ENCODE peak calls at places on chromosomes 12 and 14, in nine cellular contexts. T, D, M, J, X, N, E, G and H are unnamed samples.

GRCh38 chr12:32159925-32160324 is 53.3 kb downstream of the BICD1 start:
- DNase-seq in J (no peak), N (no peak), X (peak), T (no peak), G (no peak), E (no peak), D (no peak), M (no peak), H (peak)

GRCh38 chr14:100741956-100742355 is 15.3 kb downstream of the DLK1 start:
- DNase-seq in D (no peak), E (no peak), G (no peak), X (no peak), J (no peak), T (no peak), M (no peak), N (no peak), H (no peak)

GRCh38 chr12:120350576-120351350 is 18.2 kb downstream of the MSI1 start:
- DNase-seq in J (no peak), T (no peak), G (no peak), N (no peak), D (no peak), X (no peak), E (no peak), M (no peak), H (no peak)

GRCh38 chr12:131045705-131046460 is 92.2 kb downstream of the ADGRD1 start:
- DNase-seq in G (no peak), M (no peak), D (no peak), T (no peak), E (no peak), N (no peak), J (no peak), X (no peak), H (no peak)

GRCh38 chr12:103952497-103952896 is 13.2 kb upstream of the TDG start:
- DNase-seq in X (no peak), D (no peak), N (no peak), G (no peak), M (no peak), T (no peak), E (no peak), J (no peak), H (no peak)

GRCh38 chr12:31887109-31887811 is 72.0 kb upstream of the RESF1 start:
- DNase-seq in X (no peak), D (no peak), M (no peak), J (no peak), N (no peak), T (no peak), E (no peak), G (no peak), H (no peak)

GRCh38 chr14:45610303-45610702 is 357.3 kb upstream of the MIS18BP1 start:
- DNase-seq in D (no peak), G (no peak), E (no peak), J (no peak), N (no peak), X (peak), T (no peak), M (no peak), H (no peak)

GRCh38 chr14:88229428-88229827 is 93.6 kb downstream of the KCNK10 start:
- DNase-seq in J (no peak), T (no peak), N (no peak), M (no peak), D (no peak), X (no peak), E (no peak), G (no peak), H (no peak)

GRCh38 chr12:108666326-108666995 is 32.8 kb upstream of the SELPLG start:
- DNase-seq in D (no peak), T (peak), G (no peak), N (no peak), J (peak), E (no peak), X (peak), M (no peak), H (no peak)

GRCh38 chr12:66768293-66768692 is 89.4 kb upstream of the GRIP1 start:
- DNase-seq in J (no peak), D (no peak), G (no peak), T (peak), E (no peak), N (no peak), X (no peak), M (no peak), H (no peak)

GRCh38 chr14:73909681-73910080 is 23.0 kb downstream of the ZNF410 start:
- DNase-seq in X (peak), M (no peak), G (no peak), E (no peak), J (no peak), T (no peak), D (no peak), N (no peak), H (no peak)

GRCh38 chr14:26917086-26917485 is 319.3 kb upstream of the NOVA1 start:
- DNase-seq in X (peak), N (no peak), J (no peak), T (no peak), G (no peak), M (no peak), E (no peak), D (no peak), H (no peak)

GRCh38 chr14:44620106-44621019 is 113.3 kb upstream of the FSCB start:
- DNase-seq in T (no peak), X (no peak), G (no peak), N (no peak), D (no peak), E (no peak), J (no peak), M (no peak), H (peak)

GRCh38 chr12:81147286-81147919 is 69.5 kb downstream of the ACSS3 start:
- DNase-seq in G (no peak), E (no peak), T (no peak), N (no peak), J (no peak), X (no peak), D (no peak), M (no peak), H (no peak)

GRCh38 chr12:121713257-121714155 is 954 bp downstream of the TMEM120B start:
- DNase-seq in J (no peak), X (peak), M (no peak), N (no peak), E (no peak), D (peak), T (peak), G (no peak), H (no peak)

GRCh38 chr12:92717202-92717601 is 14.4 kb downstream of the PLEKHG7 start:
- DNase-seq in E (no peak), N (no peak), X (peak), T (no peak), G (no peak), M (no peak), J (no peak), D (no peak), H (no peak)

GRCh38 chr12:113061061-113061694 is 4.6 kb downstream of the DTX1 start:
- DNase-seq in X (no peak), M (no peak), G (no peak), E (no peak), J (no peak), T (no peak), N (no peak), D (no peak), H (no peak)

GRCh38 chr12:94795520-94795919 is 145.2 kb upstream of the TMCC3 start:
- DNase-seq in E (no peak), T (no peak), X (peak), G (no peak), J (no peak), M (no peak), D (no peak), N (no peak), H (no peak)

GRCh38 chr12:104292872-104293794 is 10.4 kb upstream of the EID3 start:
- DNase-seq in X (no peak), E (no peak), G (no peak), N (no peak), D (no peak), J (no peak), M (no peak), T (no peak), H (no peak)

GRCh38 chr14:50087350-50088116 is 28.8 kb downstream of the VCPKMT start:
- DNase-seq in J (no peak), X (no peak), M (no peak), E (no peak), D (no peak), T (no peak), G (peak), N (no peak), H (no peak)

GRCh38 chr12:8914716-8915526 is 612 bp downstream of the PHC1 start:
- DNase-seq in M (no peak), J (peak), E (peak), D (peak), N (peak), G (no peak), T (peak), X (peak), H (no peak)

GRCh38 chr12:91331371-91331770 is 148.8 kb upstream of the DCN start:
- DNase-seq in M (no peak), J (no peak), E (no peak), G (no peak), D (no peak), N (no peak), T (no peak), X (peak), H (no peak)

GRCh38 chr12:50620050-50620974 is 115.5 kb downstream of the DIP2B start:
- DNase-seq in D (no peak), X (peak), M (no peak), E (no peak), G (no peak), J (no peak), T (no peak), N (no peak), H (no peak)

GRCh38 chr14:100294213-100294962 is 11.9 kb downstream of the SLC25A29 start:
- DNase-seq in J (no peak), G (no peak), N (no peak), D (no peak), X (no peak), T (peak), M (no peak), E (no peak), H (no peak)

GRCh38 chr14:80955434-80955939 is at the start of gene TSHR:
- DNase-seq in X (peak), G (no peak), E (no peak), D (no peak), T (no peak), N (no peak), J (no peak), M (no peak), H (no peak)

GRCh38 chr14:96904201-96904600 is 107.0 kb downstream of the VRK1 start:
- DNase-seq in G (no peak), N (no peak), E (no peak), M (no peak), X (no peak), J (no peak), D (no peak), T (no peak), H (no peak)

GRCh38 chr14:35221462-35221861 is 70.7 kb upstream of the PSMA6 start:
- DNase-seq in N (no peak), E (no peak), J (no peak), X (no peak), M (no peak), T (no peak), G (no peak), D (no peak), H (no peak)